ENCODE peak calls at places on chromosome 12, in five cellular contexts. Z, N, U, F and V are unnamed samples.

GRCh38 chr12:116534341-116535121 is 24.6 kb upstream of the MAP1LC3B2 start:
- DNase-seq in U (no peak), N (no peak), Z (no peak), F (no peak), V (peak)

GRCh38 chr12:48069253-48069652 is 36.6 kb downstream of the SENP1 start:
- DNase-seq in Z (no peak), N (no peak), F (no peak), U (no peak), V (no peak)

GRCh38 chr12:75196865-75197264 is 12.8 kb downstream of the KCNC2 start:
- DNase-seq in U (peak), Z (no peak), F (no peak), N (no peak), V (no peak)

GRCh38 chr12:116520225-116520624 is 39.0 kb upstream of the MAP1LC3B2 start:
- DNase-seq in U (no peak), N (no peak), F (no peak), Z (no peak), V (no peak)

GRCh38 chr12:108308432-108308831 is 30.7 kb downstream of the CMKLR1 start:
- DNase-seq in Z (no peak), F (no peak), N (no peak), U (no peak), V (no peak)

GRCh38 chr12:7966558-7966957 is 30.6 kb upstream of the SLC2A3 start:
- DNase-seq in U (no peak), N (no peak), F (no peak), Z (no peak), V (no peak)

GRCh38 chr12:123907726-123908476 is 64.7 kb downstream of the CCDC92 start:
- DNase-seq in F (no peak), U (no peak), Z (no peak), N (no peak), V (no peak)

GRCh38 chr12:20520572-20520971 is 152.2 kb downstream of the PDE3A start:
- DNase-seq in Z (no peak), F (no peak), N (no peak), U (no peak), V (no peak)

GRCh38 chr12:46585854-46586621 is 213.5 kb upstream of the SLC38A2 start:
- DNase-seq in Z (peak), N (no peak), F (peak), U (peak), V (peak)

GRCh38 chr12:108630481-108631207 is 3.0 kb downstream of the SELPLG start:
- DNase-seq in U (no peak), Z (no peak), N (no peak), F (no peak), V (no peak)

GRCh38 chr12:100544165-100544564 is 29.3 kb upstream of the GAS2L3 start:
- DNase-seq in Z (no peak), N (no peak), U (peak), F (no peak), V (no peak)

GRCh38 chr12:128840862-128841468 is 12.3 kb upstream of the GLT1D1 start:
- DNase-seq in F (no peak), U (no peak), N (no peak), Z (no peak), V (no peak)

GRCh38 chr12:31238764-31239387 is 87.1 kb downstream of the SINHCAF start:
- DNase-seq in F (peak), U (peak), Z (peak), N (peak), V (peak)

GRCh38 chr12:104669057-104669770 is 212.5 kb downstream of the CHST11 start:
- DNase-seq in U (peak), N (peak), F (no peak), Z (peak), V (peak)

GRCh38 chr12:105226219-105226618 is 9.8 kb downstream of the APPL2 start:
- DNase-seq in Z (no peak), F (no peak), N (peak), U (no peak), V (no peak)

GRCh38 chr12:12207746-12208145 is 59.1 kb downstream of the LRP6 start:
- DNase-seq in N (no peak), F (no peak), U (no peak), Z (no peak), V (no peak)

GRCh38 chr12:119817944-119818343 is 59.2 kb downstream of the CIT start:
- DNase-seq in F (no peak), Z (no peak), U (no peak), N (no peak), V (no peak)